ENCODE peak calls at places on chromosome 13, in five cellular contexts. J is BJ; D is iris pigment epithelial cell; O is stimulated activated CD4-positive, alpha-beta T cell treated with anti-CD3 and anti-CD28 coated beads, Interleukin-12 subunit alpha, Interleukin-12 subunit beta, amount 100 ng/mL, for 24 hours; S is stimulated activated CD8-positive, alpha-beta memory T cell treated with anti-CD3 and anti-CD28 coated beads, Interleukin-15, amount 100 ng/mL, for 24 hours. B is an unnamed sample.
A peak's percentile ranks its signal among the peaks of the same experiment; 100 is the strongest.

GRCh38 chr13:36131931-36132297 is 732 bp upstream of the DCLK1 start:
- DNase-seq in J (no peak), D (no peak), O (no peak), S (no peak), B (no peak)

GRCh38 chr13:85798999-85799646 is at the start of gene SLITRK6:
- DNase-seq in J (peak; percentile 47), D (peak; percentile 77), O (no peak), S (no peak), B (peak; percentile 80)

GRCh38 chr13:47114030-47114429 is 217.2 kb upstream of the HTR2A start:
- DNase-seq in J (peak; percentile 45), D (peak; percentile 56), O (no peak), S (no peak), B (no peak)

GRCh38 chr13:39273953-39274352 is 235.7 kb downstream of the NHLRC3 start:
- DNase-seq in J (no peak), D (no peak), O (no peak), S (no peak), B (no peak)

GRCh38 chr13:25177012-25177411 is 4.9 kb upstream of the AMER2 start:
- DNase-seq in J (no peak), D (no peak), O (no peak), S (no peak), B (no peak)

GRCh38 chr13:65302691-65303090 is 1927.4 kb downstream of the PCDH9 start:
- DNase-seq in J (no peak), D (no peak), O (no peak), S (no peak), B (no peak)

GRCh38 chr13:109666656-109667448 is 119.5 kb downstream of the IRS2 start:
- DNase-seq in J (no peak), D (peak; percentile 77), O (no peak), S (no peak), B (peak; percentile 85)

GRCh38 chr13:86563308-86563707 is 764.1 kb upstream of the SLITRK6 start:
- DNase-seq in J (no peak), D (peak; percentile 18), O (no peak), S (no peak), B (peak; percentile 26)

GRCh38 chr13:38417727-38418126 is 68.1 kb downstream of the UFM1 start:
- DNase-seq in J (no peak), D (peak; percentile 61), O (no peak), S (no peak), B (peak; percentile 83)

GRCh38 chr13:110689041-110689440 is 16.9 kb downstream of the CARS2 start:
- DNase-seq in J (no peak), D (no peak), O (no peak), S (no peak), B (no peak)

GRCh38 chr13:111912991-111913781 is 153.8 kb upstream of the SOX1 start:
- DNase-seq in J (no peak), D (no peak), O (no peak), S (no peak), B (no peak)

GRCh38 chr13:37870895-37871550 is 1.5 kb upstream of the TRPC4 start:
- DNase-seq in J (peak; percentile 38), D (peak; percentile 83), O (no peak), S (no peak), B (peak; percentile 48)

GRCh38 chr13:80337706-80338105 is 3.2 kb downstream of the SPRY2 start:
- DNase-seq in J (no peak), D (no peak), O (no peak), S (no peak), B (no peak)

GRCh38 chr13:30376426-30377311 is 45.6 kb upstream of the UBE2L5 start:
- DNase-seq in J (no peak), D (no peak), O (peak; percentile 31), S (peak; percentile 22), B (no peak)